ENCODE peak calls at places on chromosome 2, in four cellular contexts. One of them, this sample, is unnamed.
A peak's percentile ranks its signal among the peaks of the same experiment; 100 is the strongest.

GRCh38 chr2:68426885-68427579 is 40.1 kb downstream of the FBXO48 start:
- DNase-seq in astrocyte of the spinal cord: peak; percentile 29
- DNase-seq in thyroid gland: no peak
- DNase-seq in lower leg skin: no peak
- DNase-seq in this sample: no peak

GRCh38 chr2:171957061-171957460 is 34.8 kb downstream of the HAT1 start:
- DNase-seq in astrocyte of the spinal cord: no peak
- DNase-seq in thyroid gland: no peak
- DNase-seq in lower leg skin: no peak
- DNase-seq in this sample: no peak

GRCh38 chr2:215437614-215438013 is 1.7 kb upstream of the FN1 start:
- DNase-seq in astrocyte of the spinal cord: peak; percentile 38
- DNase-seq in thyroid gland: no peak
- DNase-seq in lower leg skin: no peak
- DNase-seq in this sample: no peak

GRCh38 chr2:51918113-51918512 is 886.2 kb upstream of the NRXN1 start:
- DNase-seq in astrocyte of the spinal cord: no peak
- DNase-seq in thyroid gland: no peak
- DNase-seq in lower leg skin: no peak
- DNase-seq in this sample: peak; percentile 51

GRCh38 chr2:114068438-114068837 is 178.5 kb downstream of the ACTR3 start:
- DNase-seq in astrocyte of the spinal cord: no peak
- DNase-seq in thyroid gland: peak; percentile 1
- DNase-seq in lower leg skin: no peak
- DNase-seq in this sample: no peak

GRCh38 chr2:180370476-180371205 is 363.5 kb upstream of the CWC22 start:
- DNase-seq in astrocyte of the spinal cord: no peak
- DNase-seq in thyroid gland: no peak
- DNase-seq in lower leg skin: no peak
- DNase-seq in this sample: no peak

GRCh38 chr2:85291425-85292023 is 36.3 kb downstream of the TGOLN2 start:
- DNase-seq in astrocyte of the spinal cord: no peak
- DNase-seq in thyroid gland: no peak
- DNase-seq in lower leg skin: no peak
- DNase-seq in this sample: no peak

GRCh38 chr2:165699931-165700330 is 94.1 kb downstream of the GALNT3 start:
- DNase-seq in astrocyte of the spinal cord: no peak
- DNase-seq in thyroid gland: no peak
- DNase-seq in lower leg skin: no peak
- DNase-seq in this sample: no peak

GRCh38 chr2:214310319-214310718 is 100.5 kb upstream of the VWC2L start:
- DNase-seq in astrocyte of the spinal cord: no peak
- DNase-seq in thyroid gland: no peak
- DNase-seq in lower leg skin: no peak
- DNase-seq in this sample: no peak

GRCh38 chr2:214315324-214315723 is 95.5 kb upstream of the VWC2L start:
- DNase-seq in astrocyte of the spinal cord: no peak
- DNase-seq in thyroid gland: no peak
- DNase-seq in lower leg skin: no peak
- DNase-seq in this sample: no peak

GRCh38 chr2:214311931-214312749 is 98.7 kb upstream of the VWC2L start:
- DNase-seq in astrocyte of the spinal cord: no peak
- DNase-seq in thyroid gland: no peak
- DNase-seq in lower leg skin: no peak
- DNase-seq in this sample: no peak

GRCh38 chr2:214311031-214311533 is 99.8 kb upstream of the VWC2L start:
- DNase-seq in astrocyte of the spinal cord: no peak
- DNase-seq in thyroid gland: no peak
- DNase-seq in lower leg skin: no peak
- DNase-seq in this sample: no peak
- TF ChIP-seq CTCF in astrocyte of the spinal cord: peak; percentile 9
- TF ChIP-seq CTCF in thyroid gland: no peak
- TF ChIP-seq CTCF in lower leg skin: no peak
- TF ChIP-seq CTCF in this sample: no peak

DNA sequence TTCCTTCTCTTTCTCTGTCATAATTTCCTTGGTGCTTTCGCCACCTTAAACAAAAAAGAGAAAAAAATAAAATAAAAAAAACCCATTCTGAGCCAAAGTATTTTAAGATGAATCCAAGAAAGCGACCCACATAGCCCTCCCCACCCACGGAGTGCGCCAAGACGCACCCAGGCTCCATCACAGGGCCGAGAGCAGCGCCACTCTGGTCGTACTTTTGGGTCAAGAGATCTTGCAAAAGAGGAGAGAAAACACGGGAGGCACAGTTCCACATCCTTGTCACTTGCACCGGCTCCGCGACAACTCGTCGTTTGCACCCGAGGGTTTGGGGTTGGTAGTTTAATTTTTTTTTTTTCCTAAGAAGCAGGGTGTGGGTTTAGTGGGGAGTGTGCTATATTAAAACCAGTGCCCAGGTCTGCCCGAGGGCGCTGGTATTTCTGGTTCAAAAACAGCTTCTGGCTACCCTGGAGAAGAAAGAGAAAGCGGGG is 1.7 kb upstream of the SP9 start:
- DNase-seq in astrocyte of the spinal cord: no peak
- DNase-seq in thyroid gland: no peak
- DNase-seq in lower leg skin: no peak
- DNase-seq in this sample: no peak
- H3K4me3 ChIP-seq in astrocyte of the spinal cord: no peak overlapping the region
- H3K4me3 ChIP-seq in thyroid gland: no peak overlapping the region
- H3K4me3 ChIP-seq in lower leg skin: no peak overlapping the region
- H3K4me3 ChIP-seq in this sample: peak overlapping the region; percentile 34

GRCh38 chr2:175999283-175999819 is 2.7 kb downstream of the LNPK start:
- DNase-seq in astrocyte of the spinal cord: no peak
- DNase-seq in thyroid gland: no peak
- DNase-seq in lower leg skin: no peak
- DNase-seq in this sample: no peak

GRCh38 chr2:176002684-176003225 is 688 bp upstream of the LNPK start:
- DNase-seq in astrocyte of the spinal cord: peak; percentile 36
- DNase-seq in thyroid gland: peak; percentile 17
- DNase-seq in lower leg skin: no peak
- DNase-seq in this sample: no peak

GRCh38 chr2:176003958-176004357 is 1.9 kb upstream of the LNPK start:
- DNase-seq in astrocyte of the spinal cord: no peak
- DNase-seq in thyroid gland: no peak
- DNase-seq in lower leg skin: no peak
- DNase-seq in this sample: no peak

GRCh38 chr2:176001281-176001902 is 675 bp downstream of the LNPK start:
- DNase-seq in astrocyte of the spinal cord: peak; percentile 58
- DNase-seq in thyroid gland: peak; percentile 38
- DNase-seq in lower leg skin: peak; percentile 87
- DNase-seq in this sample: no peak

DNA sequence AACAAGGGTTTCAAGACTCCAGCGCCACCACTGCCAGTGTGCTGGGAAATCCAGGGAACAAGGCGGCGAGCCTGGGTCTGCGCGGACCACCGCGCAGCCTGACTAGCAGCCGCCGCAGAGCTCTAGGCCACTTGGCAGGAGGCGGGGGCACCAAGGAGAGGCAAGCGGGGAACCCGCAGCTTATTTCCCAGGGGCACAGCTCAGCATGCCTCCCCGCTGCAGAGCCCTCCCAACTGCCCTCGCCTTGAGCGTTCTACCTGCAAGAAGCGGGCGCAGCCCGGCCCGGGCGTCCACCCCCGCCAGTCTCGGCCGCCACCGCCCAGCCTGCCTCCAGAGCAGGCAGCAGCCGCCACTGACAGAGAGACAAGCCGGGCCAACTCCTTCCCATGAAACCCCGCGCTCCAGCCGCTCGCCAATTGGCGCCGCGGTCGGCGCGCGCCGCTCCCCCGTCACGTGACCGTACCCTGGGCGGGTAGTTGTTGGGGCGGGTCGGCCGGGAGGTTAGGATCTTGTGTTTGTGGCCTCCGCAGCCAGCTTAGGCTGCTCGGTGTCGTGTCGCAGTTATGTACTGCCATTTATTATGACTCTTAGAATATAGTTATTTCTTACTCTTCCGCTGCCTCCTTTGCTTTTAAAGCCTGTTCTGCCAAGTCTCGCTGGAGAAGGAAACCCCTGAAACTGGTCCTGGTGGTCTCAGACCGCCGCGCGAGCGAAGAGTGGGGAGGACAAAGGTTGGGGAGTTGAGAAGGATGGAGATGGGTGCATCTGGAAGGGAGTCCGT is at the start of gene LNPK:
- DNase-seq in astrocyte of the spinal cord: peak; percentile 91
- DNase-seq in thyroid gland: peak; percentile 92
- DNase-seq in lower leg skin: peak; percentile 98
- DNase-seq in this sample: no peak
- TF ChIP-seq CTCF in astrocyte of the spinal cord: no peak
- TF ChIP-seq CTCF in thyroid gland: no peak
- TF ChIP-seq CTCF in lower leg skin: no peak
- TF ChIP-seq CTCF in this sample: no peak

GRCh38 chr2:231556981-231557380 is 26.7 kb upstream of the NMUR1 start:
- DNase-seq in astrocyte of the spinal cord: no peak
- DNase-seq in thyroid gland: no peak
- DNase-seq in lower leg skin: no peak
- DNase-seq in this sample: no peak

GRCh38 chr2:231554748-231555545 is 24.7 kb upstream of the NMUR1 start:
- DNase-seq in astrocyte of the spinal cord: peak; percentile 78
- DNase-seq in thyroid gland: no peak
- DNase-seq in lower leg skin: no peak
- DNase-seq in this sample: no peak

GRCh38 chr2:231554327-231554726 is 24.1 kb upstream of the NMUR1 start:
- DNase-seq in astrocyte of the spinal cord: no peak
- DNase-seq in thyroid gland: no peak
- DNase-seq in lower leg skin: no peak
- DNase-seq in this sample: no peak

GRCh38 chr2:231552752-231553151 is 22.5 kb upstream of the NMUR1 start:
- DNase-seq in astrocyte of the spinal cord: no peak
- DNase-seq in thyroid gland: no peak
- DNase-seq in lower leg skin: no peak
- DNase-seq in this sample: no peak

GRCh38 chr2:231557571-231558217 is 27.4 kb upstream of the NMUR1 start:
- DNase-seq in astrocyte of the spinal cord: peak; percentile 72
- DNase-seq in thyroid gland: peak; percentile 59
- DNase-seq in lower leg skin: no peak
- DNase-seq in this sample: peak; percentile 23
- H3K4me3 ChIP-seq in astrocyte of the spinal cord: no peak overlapping the region
- H3K4me3 ChIP-seq in thyroid gland: no peak overlapping the region
- H3K4me3 ChIP-seq in lower leg skin: no peak overlapping the region
- H3K4me3 ChIP-seq in this sample: no peak overlapping the region